ENCODE peak calls at places on chromosomes 11 and 22, in seven cellular contexts. W, X, E, Y, R, B and D are unnamed samples.

GRCh38 chr22:29733362-29734322 is 13.8 kb downstream of the CABP7 start:
- DNase-seq in B (no peak), E (no peak), Y (no peak), W (no peak), X (no peak), R (no peak), D (peak; percentile 42)

GRCh38 chr22:19873138-19873959 is 18.7 kb upstream of the GNB1L start:
- DNase-seq in W (no peak), Y (no peak), X (no peak), B (no peak), E (no peak), R (no peak), D (no peak)

GRCh38 chr11:128399186-128399585 is 188.2 kb downstream of the ETS1 start:
- DNase-seq in W (peak; percentile 87), Y (peak; percentile 16), E (no peak), B (no peak), R (no peak), X (no peak), D (peak; percentile 96)

GRCh38 chr11:25766332-25767015 is 565.5 kb upstream of the ANO3 start:
- DNase-seq in X (no peak), E (no peak), W (no peak), R (no peak), B (no peak), Y (no peak), D (peak; percentile 46)

GRCh38 chr11:34345012-34345804 is 12.6 kb downstream of the ABTB2 start:
- DNase-seq in Y (no peak), B (no peak), X (no peak), R (peak; percentile 18), W (peak; percentile 66), E (no peak), D (peak; percentile 82)

GRCh38 chr22:39135092-39135896 is 17.2 kb downstream of the CBX7 start:
- DNase-seq in Y (peak; percentile 79), B (peak; percentile 50), E (peak; percentile 10), W (no peak), X (no peak), R (peak; percentile 90), D (peak; percentile 57)

GRCh38 chr22:25169278-25170031 is 30.2 kb upstream of the CRYBB3 start:
- DNase-seq in R (no peak), E (no peak), B (no peak), Y (no peak), W (no peak), X (no peak), D (no peak)

GRCh38 chr22:36311386-36312085 is 58.6 kb downstream of the APOL1 start:
- DNase-seq in R (no peak), X (no peak), B (no peak), E (peak; percentile 61), Y (no peak), W (peak; percentile 37), D (peak; percentile 42)

GRCh38 chr22:50308597-50308935 is 1.1 kb upstream of the PLXNB2 start:
- DNase-seq in Y (peak; percentile 27), X (no peak), W (peak; percentile 40), R (peak; percentile 71), E (no peak), B (no peak), D (peak; percentile 86)

GRCh38 chr11:47641585-47642098 is 717 bp downstream of the MTCH2 start:
- DNase-seq in R (no peak), X (no peak), E (no peak), W (no peak), B (no peak), Y (peak; percentile 23), D (no peak)

GRCh38 chr11:63873381-63873780 is 34.5 kb downstream of the MARK2 start:
- DNase-seq in E (no peak), R (no peak), B (no peak), W (no peak), X (no peak), Y (no peak), D (no peak)

GRCh38 chr11:12356944-12357655 is 20.3 kb upstream of the PARVA start:
- DNase-seq in X (no peak), R (no peak), Y (peak; percentile 93), W (no peak), E (peak; percentile 11), B (no peak), D (no peak)

GRCh38 chr11:113201055-113201818 is 113.1 kb upstream of the TTC12 start:
- DNase-seq in E (no peak), B (no peak), X (peak; percentile 41), Y (peak; percentile 55), R (peak; percentile 36), W (no peak), D (no peak)
- H3K23ac ChIP-seq in E (no peak overlapping the region), B (no peak overlapping the region), X (no peak overlapping the region), Y (no peak overlapping the region), R (no peak overlapping the region), W (no peak overlapping the region), D (no peak overlapping the region)

GRCh38 chr11:18677560-18677959 is 21.0 kb upstream of the TMEM86A start:
- DNase-seq in E (no peak), R (no peak), X (no peak), W (no peak), Y (no peak), B (no peak), D (no peak)
- H3K23ac ChIP-seq in E (no peak overlapping the region), R (no peak overlapping the region), X (no peak overlapping the region), W (no peak overlapping the region), Y (no peak overlapping the region), B (no peak overlapping the region), D (no peak overlapping the region)

DNA sequence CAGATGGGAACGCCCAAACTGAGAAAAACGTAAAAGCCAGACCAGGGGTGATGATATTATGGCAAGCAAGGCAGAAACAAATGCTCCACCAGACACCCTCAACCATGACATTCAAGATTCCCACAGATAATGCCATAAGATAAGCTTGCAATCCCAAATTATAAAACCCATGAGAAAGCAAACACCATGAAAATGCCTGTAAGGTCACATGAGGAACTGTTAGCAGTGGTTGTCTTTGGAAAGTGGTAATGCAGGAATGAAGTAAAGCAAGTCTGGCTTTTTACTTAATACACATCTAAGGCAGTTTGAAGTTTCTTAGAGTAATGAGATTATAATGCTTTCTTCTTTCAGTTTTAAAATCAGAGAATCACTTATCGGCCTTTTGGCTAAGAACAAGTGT is 111.0 kb downstream of the MN1 start:
- DNase-seq in R (no peak), Y (peak; percentile 44), W (no peak), B (no peak), X (no peak), E (no peak), D (no peak)
- H3K23ac ChIP-seq in R (no peak overlapping the region), Y (no peak overlapping the region), W (no peak overlapping the region), B (no peak overlapping the region), X (no peak overlapping the region), E (no peak overlapping the region), D (no peak overlapping the region)

GRCh38 chr11:66857234-66857926 is 516 bp downstream of the LRFN4 start:
- DNase-seq in X (no peak), R (peak; percentile 58), Y (peak; percentile 36), E (no peak), B (no peak), W (no peak), D (peak; percentile 8)

GRCh38 chr11:66857927-66858185 is 992 bp downstream of the LRFN4 start:
- DNase-seq in B (no peak), E (no peak), W (no peak), R (peak; percentile 57), Y (no peak), X (no peak), D (no peak)

GRCh38 chr11:66858939-66859685 is 2.2 kb downstream of the LRFN4 start:
- DNase-seq in X (no peak), Y (no peak), B (no peak), W (no peak), R (no peak), E (no peak), D (no peak)

GRCh38 chr11:66859686-66860448 is 3.0 kb downstream of the LRFN4 start:
- DNase-seq in R (no peak), E (no peak), B (no peak), X (no peak), W (no peak), Y (no peak), D (no peak)

DNA sequence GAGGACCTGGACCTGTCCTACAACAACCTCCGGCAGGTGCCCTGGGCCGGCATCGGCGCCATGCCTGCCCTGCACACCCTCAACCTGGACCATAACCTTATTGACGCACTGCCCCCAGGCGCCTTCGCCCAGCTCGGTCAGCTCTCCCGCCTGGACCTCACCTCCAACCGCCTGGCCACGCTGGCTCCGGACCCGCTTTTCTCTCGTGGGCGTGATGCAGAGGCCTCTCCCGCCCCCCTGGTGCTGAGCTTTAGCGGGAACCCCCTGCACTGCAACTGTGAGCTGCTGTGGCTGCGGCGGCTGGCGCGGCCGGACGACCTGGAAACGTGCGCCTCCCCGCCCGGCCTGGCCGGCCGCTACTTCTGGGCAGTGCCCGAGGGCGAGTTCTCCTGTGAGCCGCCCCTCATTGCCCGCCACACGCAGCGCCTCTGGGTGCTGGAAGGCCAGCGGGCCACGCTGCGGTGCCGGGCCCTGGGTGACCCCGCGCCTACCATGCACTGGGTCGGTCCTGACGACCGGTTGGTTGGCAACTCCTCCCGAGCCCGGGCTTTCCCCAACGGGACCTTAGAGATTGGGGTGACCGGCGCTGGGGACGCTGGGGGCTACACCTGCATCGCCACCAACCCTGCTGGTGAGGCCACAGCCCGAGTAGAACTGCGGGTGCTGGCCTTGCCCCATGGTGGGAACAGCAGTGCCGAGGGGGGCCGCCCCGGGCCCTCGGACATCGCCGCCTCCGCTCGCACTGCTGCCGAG is 1.5 kb downstream of the LRFN4 start:
- DNase-seq in Y (no peak), R (no peak), W (no peak), E (no peak), B (no peak), X (no peak), D (no peak)
- H3K23ac ChIP-seq in Y (no peak overlapping the region), R (no peak overlapping the region), W (no peak overlapping the region), E (no peak overlapping the region), B (no peak overlapping the region), X (no peak overlapping the region), D (no peak overlapping the region)

DNA sequence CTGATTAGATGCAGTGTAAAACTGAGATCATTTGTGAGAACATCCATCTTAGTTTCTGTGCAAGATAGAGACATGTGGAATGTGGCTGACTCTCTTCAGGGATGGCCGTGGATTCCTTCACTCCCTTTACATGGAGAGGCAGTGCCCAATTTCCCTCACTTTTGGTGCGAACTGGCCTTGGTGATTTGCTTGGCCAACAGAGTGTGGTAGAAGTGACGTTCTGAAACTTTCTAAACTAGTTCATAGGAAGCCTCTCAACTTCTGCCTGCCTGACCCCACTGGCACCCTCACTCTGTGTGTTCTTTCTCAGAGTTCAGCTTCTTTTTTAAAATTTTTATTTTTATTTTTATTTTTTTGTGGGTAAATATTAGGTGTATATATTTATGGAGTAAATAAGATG is 9.9 kb upstream of the SYT13 start:
- DNase-seq in E (no peak), Y (no peak), W (no peak), B (no peak), X (no peak), R (no peak), D (no peak)
- H3K23ac ChIP-seq in E (no peak overlapping the region), Y (no peak overlapping the region), W (no peak overlapping the region), B (no peak overlapping the region), X (no peak overlapping the region), R (no peak overlapping the region), D (no peak overlapping the region)